ENCODE peak calls at places on chromosomes 4 and X, in four cellular contexts. One of them, this sample, is unnamed. For H3K27me3, the result is how much of the 10 kb centered on the place peaks cover.

GRCh38 chrX:38660395-38661179 is 99.2 kb downstream of the TSPAN7 start:
- DNase-seq in Peyer's patch: no peak
- DNase-seq in psoas muscle: no peak
- DNase-seq in heart left ventricle: no peak
- DNase-seq in this sample: no peak

GRCh38 chr4:17895481-17895880 is 84.7 kb downstream of the NCAPG start:
- DNase-seq in Peyer's patch: no peak
- DNase-seq in psoas muscle: no peak
- DNase-seq in heart left ventricle: no peak
- DNase-seq in this sample: no peak

GRCh38 chr4:138639018-138639876 is 376.3 kb upstream of the NOCT start:
- DNase-seq in Peyer's patch: no peak
- DNase-seq in psoas muscle: no peak
- DNase-seq in heart left ventricle: no peak
- DNase-seq in this sample: no peak

GRCh38 chr4:37715889-37716402 is 29.8 kb upstream of the RELL1 start:
- DNase-seq in Peyer's patch: peak
- DNase-seq in psoas muscle: no peak
- DNase-seq in heart left ventricle: no peak
- DNase-seq in this sample: no peak

GRCh38 chr4:126533176-126533575 is 1099.6 kb upstream of the INTU start:
- DNase-seq in Peyer's patch: no peak
- DNase-seq in psoas muscle: no peak
- DNase-seq in heart left ventricle: no peak
- DNase-seq in this sample: no peak

GRCh38 chr4:113809313-113809712 is 47.8 kb upstream of the CAMK2D start:
- DNase-seq in Peyer's patch: no peak
- DNase-seq in psoas muscle: peak
- DNase-seq in heart left ventricle: peak
- DNase-seq in this sample: no peak

GRCh38 chr4:46506876-46507275 is 116.9 kb upstream of the GABRA2 start:
- DNase-seq in Peyer's patch: no peak
- DNase-seq in psoas muscle: no peak
- DNase-seq in heart left ventricle: no peak
- DNase-seq in this sample: no peak

GRCh38 chrX:12890467-12890866 is 16.0 kb upstream of the TLR8 start:
- DNase-seq in Peyer's patch: no peak
- DNase-seq in psoas muscle: no peak
- DNase-seq in heart left ventricle: no peak
- DNase-seq in this sample: no peak

GRCh38 chr4:32929738-32930688 is 2209.8 kb downstream of the PCDH7 start:
- DNase-seq in Peyer's patch: no peak
- DNase-seq in psoas muscle: no peak
- DNase-seq in heart left ventricle: no peak
- DNase-seq in this sample: no peak

GRCh38 chr4:20679946-20680345 is 20.3 kb upstream of the PACRGL start:
- DNase-seq in Peyer's patch: no peak
- DNase-seq in psoas muscle: no peak
- DNase-seq in heart left ventricle: no peak
- DNase-seq in this sample: no peak

GRCh38 chr4:104897297-104897645 is 249.4 kb upstream of the TET2 start:
- DNase-seq in Peyer's patch: no peak
- DNase-seq in psoas muscle: no peak
- DNase-seq in heart left ventricle: no peak
- DNase-seq in this sample: no peak

GRCh38 chrX:139554991-139555675 is 24.6 kb downstream of the F9 start:
- DNase-seq in Peyer's patch: no peak
- DNase-seq in psoas muscle: no peak
- DNase-seq in heart left ventricle: no peak
- DNase-seq in this sample: no peak

GRCh38 chr4:87151730-87152129 is 68.7 kb downstream of the KLHL8 start:
- DNase-seq in Peyer's patch: no peak
- DNase-seq in psoas muscle: no peak
- DNase-seq in heart left ventricle: no peak
- DNase-seq in this sample: no peak

DNA sequence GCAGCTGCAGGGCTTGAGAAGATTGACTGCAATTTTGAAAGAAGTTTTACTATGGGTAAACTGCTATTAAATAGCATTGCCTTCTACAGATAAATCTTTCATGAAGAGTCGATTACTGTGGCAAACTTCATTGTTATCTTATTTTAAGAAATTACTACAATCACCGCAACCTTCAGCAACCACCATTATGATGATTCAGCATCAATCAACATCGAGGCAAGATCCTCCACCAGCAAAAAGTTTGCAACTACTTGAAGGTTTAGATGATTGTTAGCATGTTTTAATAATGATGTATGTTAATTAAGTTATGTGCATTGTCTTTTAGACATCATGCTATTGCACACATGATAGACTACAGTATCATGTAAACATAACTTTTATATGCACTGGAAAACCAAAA is 1511.0 kb downstream of the FSTL5 start:
- DNase-seq in Peyer's patch: no peak
- DNase-seq in psoas muscle: no peak
- DNase-seq in heart left ventricle: no peak
- DNase-seq in this sample: no peak
- H3K27me3 ChIP-seq in Peyer's patch: under half
- H3K27me3 ChIP-seq in psoas muscle: under half
- H3K27me3 ChIP-seq in heart left ventricle: under half
- H3K27me3 ChIP-seq in this sample: under half

GRCh38 chr4:101355246-101355645 is 7.9 kb upstream of the PPP3CA start:
- DNase-seq in Peyer's patch: no peak
- DNase-seq in psoas muscle: no peak
- DNase-seq in heart left ventricle: no peak
- DNase-seq in this sample: no peak
- TF ChIP-seq CTCF in Peyer's patch: no peak
- TF ChIP-seq CTCF in psoas muscle: no peak
- TF ChIP-seq CTCF in heart left ventricle: no peak
- TF ChIP-seq CTCF in this sample: no peak

GRCh38 chrX:47222776-47223350 is 4.4 kb downstream of the CDK16 start:
- DNase-seq in Peyer's patch: no peak
- DNase-seq in psoas muscle: no peak
- DNase-seq in heart left ventricle: no peak
- DNase-seq in this sample: peak
- H3K27me3 ChIP-seq in Peyer's patch: under half
- H3K27me3 ChIP-seq in psoas muscle: under half
- H3K27me3 ChIP-seq in heart left ventricle: under half
- H3K27me3 ChIP-seq in this sample: under half

DNA sequence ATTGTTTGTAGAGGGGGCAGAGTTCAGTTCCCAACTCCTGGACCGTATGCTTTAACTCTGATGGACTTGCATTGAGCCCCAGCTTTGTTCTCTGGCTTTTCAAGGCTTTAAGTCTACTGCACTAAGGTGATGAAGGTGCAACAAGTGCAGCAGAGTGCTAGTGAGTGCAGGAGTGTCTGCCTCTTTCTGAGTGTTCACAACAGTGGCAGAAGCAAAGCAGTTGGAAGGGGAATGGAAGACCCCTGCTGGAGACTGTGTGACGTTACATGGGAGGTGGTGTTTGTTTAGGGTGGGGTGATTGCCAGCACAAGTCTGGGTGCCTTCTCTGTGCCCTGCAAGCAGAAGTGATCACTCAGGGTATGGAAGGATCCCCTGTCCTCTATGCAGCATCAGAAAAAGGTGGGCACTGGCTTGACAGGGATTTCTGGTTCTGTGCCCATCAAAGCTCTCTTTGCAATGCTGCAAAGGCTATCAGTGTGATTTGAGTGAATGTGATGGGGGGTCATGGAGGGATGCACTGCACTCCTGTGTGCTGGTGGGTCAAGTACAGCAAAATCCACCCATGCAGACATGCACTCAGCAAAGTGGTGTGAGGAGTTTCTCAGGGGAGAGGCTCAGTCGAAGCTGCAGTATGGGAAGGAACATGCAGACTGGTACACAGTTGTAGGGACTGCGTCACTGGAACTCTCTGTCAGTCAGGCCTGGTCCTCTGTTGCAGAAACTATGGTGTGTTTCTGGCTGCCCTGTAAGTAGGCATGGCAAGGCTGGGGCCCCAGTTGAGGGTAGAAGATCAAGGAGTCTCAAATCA is 70.9 kb upstream of the UGT2B7 start:
- DNase-seq in Peyer's patch: no peak
- DNase-seq in psoas muscle: no peak
- DNase-seq in heart left ventricle: no peak
- DNase-seq in this sample: peak
- TF ChIP-seq CTCF in Peyer's patch: peak
- TF ChIP-seq CTCF in psoas muscle: no peak
- TF ChIP-seq CTCF in heart left ventricle: no peak
- TF ChIP-seq CTCF in this sample: no peak

GRCh38 chrX:109995155-109995554 is 7.8 kb upstream of the TMEM164 start:
- DNase-seq in Peyer's patch: no peak
- DNase-seq in psoas muscle: no peak
- DNase-seq in heart left ventricle: no peak
- DNase-seq in this sample: no peak

GRCh38 chrX:109997786-109998452 is 5.0 kb upstream of the TMEM164 start:
- DNase-seq in Peyer's patch: no peak
- DNase-seq in psoas muscle: no peak
- DNase-seq in heart left ventricle: no peak
- DNase-seq in this sample: no peak

GRCh38 chrX:109987884-109988283 is 15.0 kb upstream of the TMEM164 start:
- DNase-seq in Peyer's patch: no peak
- DNase-seq in psoas muscle: no peak
- DNase-seq in heart left ventricle: no peak
- DNase-seq in this sample: no peak

GRCh38 chrX:109990582-109991276 is 12.2 kb upstream of the TMEM164 start:
- DNase-seq in Peyer's patch: no peak
- DNase-seq in psoas muscle: no peak
- DNase-seq in heart left ventricle: no peak
- DNase-seq in this sample: no peak

DNA sequence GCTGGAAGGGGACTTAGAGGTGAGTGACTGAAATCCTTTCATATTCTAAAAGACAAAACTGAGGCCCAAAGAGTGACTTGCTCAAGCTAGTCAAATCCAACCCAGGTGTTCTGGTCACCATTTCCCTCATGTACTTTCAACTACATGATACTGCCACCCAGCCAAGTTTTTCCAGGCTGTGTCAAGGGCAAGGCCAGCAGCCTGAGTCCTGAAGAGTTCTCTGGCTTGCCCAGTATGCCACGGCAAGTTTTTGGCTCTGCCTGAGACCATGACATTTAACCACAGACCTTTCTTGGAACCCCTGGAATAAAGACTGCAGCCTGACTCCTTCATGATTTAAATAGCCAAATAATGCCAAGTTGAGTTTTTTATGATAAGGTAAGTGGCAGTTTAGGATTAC is 10.7 kb upstream of the TMEM164 start:
- DNase-seq in Peyer's patch: no peak
- DNase-seq in psoas muscle: no peak
- DNase-seq in heart left ventricle: no peak
- DNase-seq in this sample: no peak
- H3K27me3 ChIP-seq in Peyer's patch: under half
- H3K27me3 ChIP-seq in psoas muscle: under half
- H3K27me3 ChIP-seq in heart left ventricle: under half
- H3K27me3 ChIP-seq in this sample: under half

DNA sequence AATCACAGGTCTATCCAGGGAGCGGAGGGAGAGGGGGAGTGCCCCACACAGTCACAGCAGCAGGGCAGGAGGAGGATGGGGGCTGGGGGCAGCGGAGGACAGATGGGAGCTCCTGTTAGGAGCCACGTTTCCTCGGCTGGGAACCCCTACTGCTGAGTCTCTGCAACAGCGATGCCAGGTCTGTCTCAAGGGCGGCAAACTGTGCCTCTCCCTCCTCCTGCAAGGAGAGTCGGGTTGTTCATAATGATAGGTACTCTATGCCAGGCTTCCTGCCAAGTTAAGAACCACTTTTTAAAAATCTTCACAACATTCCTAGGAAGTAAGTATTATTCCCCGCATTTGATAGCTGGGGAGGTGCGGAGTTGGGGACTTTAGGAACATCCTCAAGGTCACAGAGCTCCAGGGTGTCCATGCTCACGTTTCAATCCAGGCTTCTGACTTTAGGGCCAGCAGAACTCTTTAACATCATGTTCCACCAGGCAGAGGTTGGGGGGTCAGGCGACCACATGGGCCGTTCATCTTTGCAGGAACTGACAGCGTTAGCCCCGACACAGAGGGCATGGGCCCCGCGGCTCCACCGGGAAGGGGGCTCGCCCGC is 98.3 kb upstream of the MAML3 start:
- DNase-seq in Peyer's patch: peak
- DNase-seq in psoas muscle: no peak
- DNase-seq in heart left ventricle: no peak
- DNase-seq in this sample: no peak
- TF ChIP-seq CTCF in Peyer's patch: no peak
- TF ChIP-seq CTCF in psoas muscle: no peak
- TF ChIP-seq CTCF in heart left ventricle: no peak
- TF ChIP-seq CTCF in this sample: no peak

GRCh38 chr4:161403781-161404180 is 760.0 kb downstream of the FSTL5 start:
- DNase-seq in Peyer's patch: no peak
- DNase-seq in psoas muscle: no peak
- DNase-seq in heart left ventricle: no peak
- DNase-seq in this sample: no peak

DNA sequence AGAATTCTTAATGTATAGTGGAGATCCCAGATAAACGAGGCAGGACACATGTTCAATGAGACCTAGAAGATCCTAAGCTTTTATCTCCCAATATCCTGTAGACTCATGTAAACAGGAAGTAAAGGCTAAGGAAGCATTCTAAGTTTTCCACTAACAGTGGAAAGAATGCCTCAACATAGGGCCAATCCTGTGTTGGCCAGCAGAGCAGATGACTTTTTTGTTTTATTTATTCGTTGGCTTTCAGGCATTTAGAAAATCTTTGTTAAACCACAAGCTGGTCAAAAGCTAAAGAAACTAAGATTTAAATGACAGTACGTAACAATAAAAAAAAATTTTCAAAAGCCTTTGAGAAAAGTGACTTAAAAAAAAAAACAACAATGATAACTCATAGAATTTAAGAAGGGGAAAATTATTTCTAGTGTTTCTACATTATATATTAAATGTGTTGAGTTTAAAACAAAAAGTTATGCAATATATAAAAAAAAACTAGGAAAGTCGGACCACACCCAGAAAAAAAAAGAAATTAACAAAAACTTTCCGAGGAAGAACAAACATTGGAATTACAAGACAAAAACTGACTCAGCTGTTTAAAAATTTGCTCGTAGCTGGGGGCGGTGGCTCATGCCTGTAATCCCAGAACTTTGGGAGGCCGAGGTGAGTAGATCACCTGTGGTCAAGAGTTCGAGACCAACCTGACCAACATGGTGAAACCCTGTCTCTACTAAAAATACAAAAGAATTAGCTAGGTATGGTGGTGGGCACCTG is 759.3 kb downstream of the FSTL5 start:
- DNase-seq in Peyer's patch: no peak
- DNase-seq in psoas muscle: no peak
- DNase-seq in heart left ventricle: no peak
- DNase-seq in this sample: no peak
- H3K27me3 ChIP-seq in Peyer's patch: under half
- H3K27me3 ChIP-seq in psoas muscle: under half
- H3K27me3 ChIP-seq in heart left ventricle: under half
- H3K27me3 ChIP-seq in this sample: under half

GRCh38 chrX:118637997-118638396 is 89.4 kb upstream of the IL13RA1 start:
- DNase-seq in Peyer's patch: no peak
- DNase-seq in psoas muscle: no peak
- DNase-seq in heart left ventricle: no peak
- DNase-seq in this sample: no peak
- TF ChIP-seq CTCF in Peyer's patch: peak
- TF ChIP-seq CTCF in psoas muscle: no peak
- TF ChIP-seq CTCF in heart left ventricle: peak
- TF ChIP-seq CTCF in this sample: no peak

GRCh38 chr4:152693875-152694274 is 14.1 kb upstream of the TMEM154 start:
- DNase-seq in Peyer's patch: no peak
- DNase-seq in psoas muscle: no peak
- DNase-seq in heart left ventricle: no peak
- DNase-seq in this sample: no peak
- H3K27me3 ChIP-seq in Peyer's patch: under half
- H3K27me3 ChIP-seq in psoas muscle: under half
- H3K27me3 ChIP-seq in heart left ventricle: under half
- H3K27me3 ChIP-seq in this sample: under half